ENCODE peak calls at places on chromosomes 7 and 10, in four cellular contexts. One of them, this sample, is unnamed.

GRCh38 chr10:48770558-48771089 is 86.0 kb downstream of the WDFY4 start:
- DNase-seq in PC-9: no peak
- DNase-seq in HuH-7: no peak
- DNase-seq in HS-5: no peak
- DNase-seq in this sample: no peak

GRCh38 chr7:143978585-143978984 is 21.5 kb upstream of the OR6B1 start:
- DNase-seq in PC-9: no peak
- DNase-seq in HS-5: no peak
- DNase-seq in HuH-7: no peak
- DNase-seq in this sample: no peak

GRCh38 chr10:101140084-101140949 is 9.2 kb downstream of the TLX1 start:
- DNase-seq in PC-9: no peak
- DNase-seq in HS-5: no peak
- DNase-seq in HuH-7: no peak
- DNase-seq in this sample: no peak

GRCh38 chr10:13862541-13863233 is 275.9 kb downstream of the PRPF18 start:
- DNase-seq in PC-9: no peak
- DNase-seq in HS-5: no peak
- DNase-seq in HuH-7: no peak
- DNase-seq in this sample: no peak

GRCh38 chr10:102065561-102066420 is 642 bp downstream of the HPS6 start:
- DNase-seq in PC-9: peak
- DNase-seq in HS-5: no peak
- DNase-seq in HuH-7: no peak
- DNase-seq in this sample: peak

GRCh38 chr7:1025747-1026581 is 18.4 kb upstream of the GPR146 start:
- DNase-seq in HuH-7: no peak
- DNase-seq in PC-9: no peak
- DNase-seq in HS-5: no peak
- DNase-seq in this sample: no peak

GRCh38 chr10:81817611-81818160 is 57.3 kb upstream of the NRG3 start:
- DNase-seq in HuH-7: no peak
- DNase-seq in HS-5: no peak
- DNase-seq in PC-9: no peak
- DNase-seq in this sample: no peak

GRCh38 chr7:39453743-39454355 is 112.4 kb upstream of the YAE1 start:
- DNase-seq in HS-5: peak
- DNase-seq in PC-9: peak
- DNase-seq in HuH-7: peak
- DNase-seq in this sample: peak

GRCh38 chr7:28036748-28037147 is 143.8 kb downstream of the JAZF1 start:
- DNase-seq in HS-5: no peak
- DNase-seq in HuH-7: no peak
- DNase-seq in PC-9: peak
- DNase-seq in this sample: no peak

GRCh38 chr10:114877301-114877644 is 55.7 kb downstream of the FHIP2A start:
- DNase-seq in PC-9: no peak
- DNase-seq in HS-5: no peak
- DNase-seq in HuH-7: no peak
- DNase-seq in this sample: no peak

GRCh38 chr7:99375070-99375807 is 709 bp downstream of the ARPC1B start:
- DNase-seq in HS-5: no peak
- DNase-seq in HuH-7: peak
- DNase-seq in PC-9: peak
- DNase-seq in this sample: peak

GRCh38 chr10:119297207-119297968 is 90.0 kb downstream of the GRK5 start:
- DNase-seq in HS-5: no peak
- DNase-seq in PC-9: no peak
- DNase-seq in HuH-7: no peak
- DNase-seq in this sample: no peak

GRCh38 chr7:522071-522937 is 2.7 kb upstream of the PDGFA start:
- DNase-seq in HuH-7: peak
- DNase-seq in PC-9: peak
- DNase-seq in HS-5: no peak
- DNase-seq in this sample: peak

GRCh38 chr7:131284702-131285419 is 42.8 kb upstream of the MKLN1 start:
- DNase-seq in HS-5: no peak
- DNase-seq in HuH-7: no peak
- DNase-seq in PC-9: peak
- DNase-seq in this sample: no peak

GRCh38 chr10:84545651-84546050 is 217.3 kb downstream of the CCSER2 start:
- DNase-seq in PC-9: no peak
- DNase-seq in HuH-7: no peak
- DNase-seq in HS-5: no peak
- DNase-seq in this sample: no peak

GRCh38 chr10:4867520-4868356 is 41.7 kb downstream of the AKR1E2 start:
- DNase-seq in HuH-7: no peak
- DNase-seq in PC-9: no peak
- DNase-seq in HS-5: no peak
- DNase-seq in this sample: no peak

GRCh38 chr7:131249003-131249402 is 78.7 kb upstream of the MKLN1 start:
- DNase-seq in PC-9: peak
- DNase-seq in HS-5: peak
- DNase-seq in HuH-7: no peak
- DNase-seq in this sample: peak

GRCh38 chr7:79361214-79361613 is 92.3 kb downstream of the MAGI2 start:
- DNase-seq in HuH-7: no peak
- DNase-seq in HS-5: no peak
- DNase-seq in PC-9: no peak
- DNase-seq in this sample: peak

GRCh38 chr10:88858493-88858892 is 6.8 kb upstream of the ANKRD22 start:
- DNase-seq in PC-9: no peak
- DNase-seq in HS-5: no peak
- DNase-seq in HuH-7: no peak
- DNase-seq in this sample: no peak

GRCh38 chr10:88278912-88279311 is 304.2 kb downstream of the RNLS start:
- DNase-seq in HuH-7: no peak
- DNase-seq in PC-9: no peak
- DNase-seq in HS-5: no peak
- DNase-seq in this sample: no peak

GRCh38 chr7:41047789-41048191 is 655.1 kb downstream of the INHBA start:
- DNase-seq in HuH-7: no peak
- DNase-seq in HS-5: no peak
- DNase-seq in PC-9: peak
- DNase-seq in this sample: peak

GRCh38 chr7:2223321-2223720 is 9.4 kb downstream of the MAD1L1 start:
- DNase-seq in HS-5: no peak
- DNase-seq in PC-9: no peak
- DNase-seq in HuH-7: no peak
- DNase-seq in this sample: no peak

GRCh38 chr10:71314028-71314693 is 4.9 kb upstream of the SLC29A3 start:
- DNase-seq in PC-9: peak
- DNase-seq in HuH-7: peak
- DNase-seq in HS-5: no peak
- DNase-seq in this sample: peak

GRCh38 chr7:14691597-14692203 is 210.9 kb downstream of the DGKB start:
- DNase-seq in HS-5: peak
- DNase-seq in HuH-7: peak
- DNase-seq in PC-9: peak
- DNase-seq in this sample: peak

GRCh38 chr10:118002581-118002980 is 44.2 kb downstream of the RAB11FIP2 start:
- DNase-seq in PC-9: no peak
- DNase-seq in HS-5: peak
- DNase-seq in HuH-7: no peak
- DNase-seq in this sample: no peak

GRCh38 chr10:7412482-7413251 is 1.8 kb upstream of the SFMBT2 start:
- DNase-seq in HuH-7: no peak
- DNase-seq in HS-5: no peak
- DNase-seq in PC-9: no peak
- DNase-seq in this sample: no peak

GRCh38 chr7:112581529-112581928 is 100.7 kb downstream of the LSMEM1 start:
- DNase-seq in HS-5: no peak
- DNase-seq in PC-9: no peak
- DNase-seq in HuH-7: no peak
- DNase-seq in this sample: no peak

GRCh38 chr7:152871678-152872060 is 112.1 kb downstream of the ACTR3B start:
- DNase-seq in HuH-7: no peak
- DNase-seq in HS-5: no peak
- DNase-seq in PC-9: no peak
- DNase-seq in this sample: no peak

GRCh38 chr10:102593074-102593803 is 51.0 kb upstream of the TRIM8 start:
- DNase-seq in HS-5: no peak
- DNase-seq in HuH-7: no peak
- DNase-seq in PC-9: no peak
- DNase-seq in this sample: no peak

GRCh38 chr7:27952393-27953290 is 212.7 kb downstream of the TAX1BP1 start:
- DNase-seq in HS-5: no peak
- DNase-seq in PC-9: no peak
- DNase-seq in HuH-7: no peak
- DNase-seq in this sample: no peak